ENCODE peak calls at places on chromosomes 7 and 10, in five cellular contexts. One of them, this sample, is unnamed. For H3K9me3 and H3K27me3, the result is how much of the 10 kb centered on the place peaks cover.

GRCh38 chr10:12042409-12042796 is 206 bp downstream of the UPF2 start:
- DNase-seq in PC-9: peak
- DNase-seq in effector memory CD4-positive, alpha-beta T cell: peak
- DNase-seq in fibroblast of lung: peak
- DNase-seq in H1: no peak
- DNase-seq in this sample: no peak

GRCh38 chr10:86693721-86694369 is 25.5 kb downstream of the LDB3 start:
- DNase-seq in PC-9: no peak
- DNase-seq in H1: peak
- DNase-seq in fibroblast of lung: peak
- DNase-seq in effector memory CD4-positive, alpha-beta T cell: no peak
- DNase-seq in this sample: no peak

GRCh38 chr7:23011222-23011924 is 2.6 kb downstream of the HYCC1 start:
- DNase-seq in effector memory CD4-positive, alpha-beta T cell: no peak
- DNase-seq in PC-9: no peak
- DNase-seq in H1: no peak
- DNase-seq in fibroblast of lung: no peak
- DNase-seq in this sample: no peak

GRCh38 chr7:75729851-75730274 is 8.9 kb downstream of the HIP1 start:
- DNase-seq in PC-9: no peak
- DNase-seq in fibroblast of lung: no peak
- DNase-seq in H1: no peak
- DNase-seq in effector memory CD4-positive, alpha-beta T cell: no peak
- DNase-seq in this sample: no peak

GRCh38 chr7:64429232-64429631 is 115.5 kb downstream of the ZNF736 start:
- DNase-seq in effector memory CD4-positive, alpha-beta T cell: no peak
- DNase-seq in fibroblast of lung: no peak
- DNase-seq in PC-9: no peak
- DNase-seq in H1: no peak
- DNase-seq in this sample: no peak

GRCh38 chr7:44122529-44122928 is 819 bp downstream of the POLD2 start:
- DNase-seq in fibroblast of lung: no peak
- DNase-seq in PC-9: no peak
- DNase-seq in effector memory CD4-positive, alpha-beta T cell: no peak
- DNase-seq in H1: no peak
- DNase-seq in this sample: no peak

GRCh38 chr10:42952358-42952757 is 124.5 kb upstream of the RET start:
- DNase-seq in effector memory CD4-positive, alpha-beta T cell: no peak
- DNase-seq in fibroblast of lung: no peak
- DNase-seq in H1: peak
- DNase-seq in PC-9: peak
- DNase-seq in this sample: no peak

GRCh38 chr7:33191326-33191725 is 62.0 kb downstream of the BBS9 start:
- DNase-seq in H1: no peak
- DNase-seq in PC-9: peak
- DNase-seq in effector memory CD4-positive, alpha-beta T cell: no peak
- DNase-seq in fibroblast of lung: no peak
- DNase-seq in this sample: no peak

GRCh38 chr7:131943616-131944015 is 387.2 kb upstream of the PODXL start:
- DNase-seq in effector memory CD4-positive, alpha-beta T cell: no peak
- DNase-seq in PC-9: no peak
- DNase-seq in H1: no peak
- DNase-seq in fibroblast of lung: no peak
- DNase-seq in this sample: no peak

GRCh38 chr10:4851846-4852245 is 25.8 kb downstream of the AKR1E2 start:
- DNase-seq in PC-9: peak
- DNase-seq in effector memory CD4-positive, alpha-beta T cell: no peak
- DNase-seq in H1: no peak
- DNase-seq in fibroblast of lung: peak
- DNase-seq in this sample: no peak

GRCh38 chr10:50332108-50332846 is 81.0 kb upstream of the ASAH2 start:
- DNase-seq in PC-9: no peak
- DNase-seq in fibroblast of lung: no peak
- DNase-seq in H1: no peak
- DNase-seq in effector memory CD4-positive, alpha-beta T cell: no peak
- DNase-seq in this sample: no peak

GRCh38 chr7:31432166-31432565 is 81.7 kb upstream of the ITPRID1 start:
- DNase-seq in PC-9: no peak
- DNase-seq in effector memory CD4-positive, alpha-beta T cell: no peak
- DNase-seq in fibroblast of lung: no peak
- DNase-seq in H1: no peak
- DNase-seq in this sample: no peak

GRCh38 chr10:58435297-58435696 is 50.1 kb downstream of the TFAM start:
- DNase-seq in PC-9: peak
- DNase-seq in fibroblast of lung: peak
- DNase-seq in effector memory CD4-positive, alpha-beta T cell: no peak
- DNase-seq in H1: no peak
- DNase-seq in this sample: peak

GRCh38 chr7:91112902-91113321 is 151.3 kb upstream of the FZD1 start:
- DNase-seq in effector memory CD4-positive, alpha-beta T cell: no peak
- DNase-seq in H1: no peak
- DNase-seq in fibroblast of lung: peak
- DNase-seq in PC-9: no peak
- DNase-seq in this sample: no peak

GRCh38 chr10:119860866-119861601 is 11.6 kb downstream of the MCMBP start:
- DNase-seq in fibroblast of lung: peak
- DNase-seq in effector memory CD4-positive, alpha-beta T cell: no peak
- DNase-seq in H1: no peak
- DNase-seq in PC-9: no peak
- DNase-seq in this sample: no peak

GRCh38 chr7:90853205-90853604 is 257.1 kb downstream of the CDK14 start:
- DNase-seq in fibroblast of lung: no peak
- DNase-seq in effector memory CD4-positive, alpha-beta T cell: no peak
- DNase-seq in H1: no peak
- DNase-seq in PC-9: no peak
- DNase-seq in this sample: no peak

GRCh38 chr7:104789780-104790179 is 224.2 kb upstream of the KMT2E start:
- DNase-seq in effector memory CD4-positive, alpha-beta T cell: no peak
- DNase-seq in H1: no peak
- DNase-seq in PC-9: no peak
- DNase-seq in fibroblast of lung: no peak
- DNase-seq in this sample: no peak

GRCh38 chr7:47472444-47473157 is 109.3 kb downstream of the TNS3 start:
- DNase-seq in fibroblast of lung: no peak
- DNase-seq in effector memory CD4-positive, alpha-beta T cell: no peak
- DNase-seq in H1: no peak
- DNase-seq in PC-9: no peak
- DNase-seq in this sample: no peak

GRCh38 chr7:149871576-149871975 is 2.2 kb upstream of the ATP6V0E2 start:
- DNase-seq in effector memory CD4-positive, alpha-beta T cell: no peak
- DNase-seq in H1: no peak
- DNase-seq in PC-9: no peak
- DNase-seq in fibroblast of lung: no peak
- DNase-seq in this sample: no peak

GRCh38 chr7:116511552-116512523 is 12.3 kb downstream of the CAV2 start:
- DNase-seq in effector memory CD4-positive, alpha-beta T cell: no peak
- DNase-seq in fibroblast of lung: peak
- DNase-seq in H1: no peak
- DNase-seq in PC-9: peak
- DNase-seq in this sample: no peak

GRCh38 chr7:85630904-85631582 is 444.2 kb upstream of the SEMA3D start:
- DNase-seq in H1: no peak
- DNase-seq in PC-9: no peak
- DNase-seq in fibroblast of lung: peak
- DNase-seq in effector memory CD4-positive, alpha-beta T cell: no peak
- DNase-seq in this sample: no peak

GRCh38 chr7:19178595-19178994 is 33.4 kb upstream of the FERD3L start:
- DNase-seq in PC-9: no peak
- DNase-seq in fibroblast of lung: no peak
- DNase-seq in effector memory CD4-positive, alpha-beta T cell: no peak
- DNase-seq in H1: no peak
- DNase-seq in this sample: no peak

GRCh38 chr10:91298224-91298862 is 77.9 kb downstream of the PCGF5 start:
- DNase-seq in effector memory CD4-positive, alpha-beta T cell: peak
- DNase-seq in H1: peak
- DNase-seq in fibroblast of lung: peak
- DNase-seq in PC-9: peak
- DNase-seq in this sample: peak

GRCh38 chr7:936131-937054 is 18.1 kb downstream of the ADAP1 start:
- DNase-seq in PC-9: peak
- DNase-seq in effector memory CD4-positive, alpha-beta T cell: no peak
- DNase-seq in H1: no peak
- DNase-seq in fibroblast of lung: peak
- DNase-seq in this sample: no peak

GRCh38 chr10:102247724-102248123 is 2.4 kb downstream of the GBF1 start:
- DNase-seq in PC-9: no peak
- DNase-seq in effector memory CD4-positive, alpha-beta T cell: no peak
- DNase-seq in H1: no peak
- DNase-seq in fibroblast of lung: no peak
- DNase-seq in this sample: no peak

GRCh38 chr10:71396714-71397339 is at the start of gene CDH23:
- DNase-seq in PC-9: peak
- DNase-seq in fibroblast of lung: peak
- DNase-seq in H1: peak
- DNase-seq in effector memory CD4-positive, alpha-beta T cell: no peak
- DNase-seq in this sample: no peak

GRCh38 chr10:66714741-66715140 is 211.1 kb upstream of the LRRTM3 start:
- DNase-seq in PC-9: no peak
- DNase-seq in H1: no peak
- DNase-seq in fibroblast of lung: peak
- DNase-seq in effector memory CD4-positive, alpha-beta T cell: no peak
- DNase-seq in this sample: no peak

GRCh38 chr7:137345799-137346449 is 2.4 kb upstream of the PTN start:
- DNase-seq in PC-9: no peak
- DNase-seq in fibroblast of lung: peak
- DNase-seq in effector memory CD4-positive, alpha-beta T cell: no peak
- DNase-seq in H1: no peak
- DNase-seq in this sample: no peak

GRCh38 chr10:42475168-42476098 is 162.9 kb downstream of the ZNF33B start:
- DNase-seq in H1: no peak
- DNase-seq in PC-9: no peak
- DNase-seq in fibroblast of lung: no peak
- DNase-seq in effector memory CD4-positive, alpha-beta T cell: no peak
- DNase-seq in this sample: no peak

GRCh38 chr10:65622608-65623007 is 1303.2 kb upstream of the LRRTM3 start:
- DNase-seq in PC-9: no peak
- DNase-seq in fibroblast of lung: no peak
- DNase-seq in effector memory CD4-positive, alpha-beta T cell: no peak
- DNase-seq in H1: no peak
- DNase-seq in this sample: no peak

GRCh38 chr7:158111556-158111880 is 476.1 kb downstream of the PTPRN2 start:
- DNase-seq in H1: peak
- DNase-seq in fibroblast of lung: no peak
- DNase-seq in effector memory CD4-positive, alpha-beta T cell: no peak
- DNase-seq in PC-9: no peak
- DNase-seq in this sample: no peak
- H3K9me3 ChIP-seq in H1: half or more
- H3K9me3 ChIP-seq in fibroblast of lung: under half
- H3K9me3 ChIP-seq in effector memory CD4-positive, alpha-beta T cell: under half
- H3K9me3 ChIP-seq in PC-9: under half
- H3K9me3 ChIP-seq in this sample: under half

DNA sequence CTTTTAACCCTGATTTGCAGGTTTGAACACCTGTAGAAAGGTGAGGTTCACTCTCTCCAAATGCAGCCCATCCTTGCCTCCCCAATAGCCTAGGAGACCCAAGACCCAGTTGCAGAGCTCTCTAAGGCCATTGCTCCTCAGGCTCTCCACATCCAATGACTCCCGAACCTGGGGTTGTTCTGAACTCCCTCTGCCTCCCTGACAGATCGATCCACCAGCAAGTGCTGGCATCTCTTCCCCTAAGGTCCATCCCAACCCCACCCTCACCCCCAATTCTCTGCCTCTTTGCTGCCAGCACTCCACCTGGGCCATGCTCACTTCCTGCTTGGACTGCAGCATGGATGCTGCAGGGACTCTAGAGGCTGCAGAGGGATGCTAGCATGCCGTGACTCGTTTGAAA is 19.3 kb upstream of the FAM170B start:
- DNase-seq in PC-9: no peak
- DNase-seq in effector memory CD4-positive, alpha-beta T cell: no peak
- DNase-seq in fibroblast of lung: no peak
- DNase-seq in H1: no peak
- DNase-seq in this sample: no peak
- H3K27me3 ChIP-seq in PC-9: under half
- H3K27me3 ChIP-seq in effector memory CD4-positive, alpha-beta T cell: under half
- H3K27me3 ChIP-seq in fibroblast of lung: under half
- H3K27me3 ChIP-seq in H1: under half
- H3K27me3 ChIP-seq in this sample: under half

GRCh38 chr10:130301026-130301892 is 165.1 kb downstream of the GLRX3 start:
- DNase-seq in fibroblast of lung: peak
- DNase-seq in effector memory CD4-positive, alpha-beta T cell: peak
- DNase-seq in PC-9: no peak
- DNase-seq in H1: no peak
- DNase-seq in this sample: no peak
- H3K9me3 ChIP-seq in fibroblast of lung: under half
- H3K9me3 ChIP-seq in effector memory CD4-positive, alpha-beta T cell: under half
- H3K9me3 ChIP-seq in PC-9: under half
- H3K9me3 ChIP-seq in H1: half or more
- H3K9me3 ChIP-seq in this sample: under half

GRCh38 chr7:26535483-26536069 is 243.9 kb downstream of the SNX10 start:
- DNase-seq in H1: no peak
- DNase-seq in PC-9: no peak
- DNase-seq in fibroblast of lung: no peak
- DNase-seq in effector memory CD4-positive, alpha-beta T cell: no peak
- DNase-seq in this sample: no peak
- H3K27me3 ChIP-seq in H1: under half
- H3K27me3 ChIP-seq in PC-9: under half
- H3K27me3 ChIP-seq in fibroblast of lung: under half
- H3K27me3 ChIP-seq in effector memory CD4-positive, alpha-beta T cell: under half
- H3K27me3 ChIP-seq in this sample: under half

This sample was measured in thoracic aorta.